ENCODE peak calls at places on chromosomes 4 and X, in seven cellular contexts. V is HEK293T; Q is CD8-positive, alpha-beta memory T cell; B is lung microvascular endothelial cell; Z is activated naive CD8-positive, alpha-beta T cell treated with anti-CD3 and anti-CD28 coated beads, Interleukin-2, amount 50 U/mL, for 24 hours; P is choroid plexus epithelial cell; Y is colonic mucosa. X is an unnamed sample.
A peak's percentile ranks its signal among the peaks of the same experiment; 100 is the strongest.

GRCh38 chrX:54494970-54495813 is 842 bp downstream of the FGD1 start:
- DNase-seq in V (no peak), Q (no peak), B (peak; percentile 37), Z (no peak), P (no peak), Y (no peak), X (no peak)

GRCh38 chrX:40037367-40037766 is 60.4 kb downstream of the BCOR start:
- DNase-seq in V (no peak), Q (no peak), B (no peak), Z (no peak), P (no peak), Y (no peak), X (no peak)

GRCh38 chr4:133719098-133719497 is 482.5 kb downstream of the PABPC4L start:
- DNase-seq in V (no peak), Q (no peak), B (no peak), Z (no peak), P (no peak), Y (no peak), X (no peak)

GRCh38 chrX:126167560-126167959 is 1.5 kb upstream of the DCAF12L2 start:
- DNase-seq in V (no peak), Q (no peak), B (no peak), Z (no peak), P (no peak), Y (no peak), X (no peak)

GRCh38 chr4:8910822-8911310 is 39.2 kb upstream of the HMX1 start:
- DNase-seq in V (no peak), Q (no peak), B (no peak), Z (no peak), P (no peak), Y (no peak), X (no peak)

GRCh38 chr4:169540774-169541173 is 71.6 kb downstream of the NEK1 start:
- DNase-seq in V (no peak), Q (no peak), B (no peak), Z (no peak), P (no peak), Y (no peak), X (no peak)

GRCh38 chr4:4659871-4660651 is 118.2 kb upstream of the STX18 start:
- DNase-seq in V (no peak), Q (no peak), B (peak; percentile 35), Z (no peak), P (peak; percentile 96), Y (no peak), X (no peak)

GRCh38 chr4:113684534-113685091 is 76.9 kb downstream of the CAMK2D start:
- DNase-seq in V (peak; percentile 49), Q (no peak), B (peak; percentile 4), Z (no peak), P (peak; percentile 70), Y (peak; percentile 55), X (no peak)

GRCh38 chrX:1502853-1503252 is 34.1 kb downstream of the P2RY8 start:
- DNase-seq in V (no peak), Q (no peak), B (no peak), Z (no peak), P (no peak), Y (no peak), X (no peak)

GRCh38 chrX:22594771-22595170 is 322.1 kb downstream of the CBLL2 start:
- DNase-seq in V (no peak), Q (no peak), B (no peak), Z (no peak), P (no peak), Y (no peak), X (no peak)